ENCODE peak calls at places on chromosomes 11 and 22, in ten cellular contexts. One of them, this sample, is unnamed. For H3K9me3, the result is how much of the 10 kb centered on the place peaks cover.

GRCh38 chr11:59899532-59899931 is 20.9 kb downstream of the OOSP3 start:
- DNase-seq in ovary: no peak
- DNase-seq in transverse colon: no peak
- DNase-seq in right cardiac atrium: no peak
- DNase-seq in kidney: no peak
- DNase-seq in naive thymus-derived CD4-positive, alpha-beta T cell: no peak
- DNase-seq in mesenchymal stem cell: peak
- DNase-seq in body of pancreas: no peak
- DNase-seq in CD4-positive, alpha-beta T cell: no peak
- DNase-seq in gastrocnemius medialis: no peak
- DNase-seq in this sample: no peak

GRCh38 chr22:31818481-31819392 is 64.9 kb downstream of the DEPDC5 start:
- DNase-seq in ovary: no peak
- DNase-seq in transverse colon: no peak
- DNase-seq in right cardiac atrium: no peak
- DNase-seq in kidney: no peak
- DNase-seq in naive thymus-derived CD4-positive, alpha-beta T cell: no peak
- DNase-seq in mesenchymal stem cell: no peak
- DNase-seq in body of pancreas: no peak
- DNase-seq in CD4-positive, alpha-beta T cell: no peak
- DNase-seq in gastrocnemius medialis: no peak
- DNase-seq in this sample: no peak

GRCh38 chr11:134837166-134837886 is 425.3 kb upstream of the B3GAT1 start:
- DNase-seq in ovary: no peak
- DNase-seq in transverse colon: no peak
- DNase-seq in right cardiac atrium: no peak
- DNase-seq in kidney: no peak
- DNase-seq in naive thymus-derived CD4-positive, alpha-beta T cell: no peak
- DNase-seq in mesenchymal stem cell: no peak
- DNase-seq in body of pancreas: no peak
- DNase-seq in CD4-positive, alpha-beta T cell: no peak
- DNase-seq in gastrocnemius medialis: no peak
- DNase-seq in this sample: no peak

GRCh38 chr22:49677495-49677889 is 150.2 kb downstream of the BRD1 start:
- DNase-seq in ovary: no peak
- DNase-seq in transverse colon: no peak
- DNase-seq in right cardiac atrium: no peak
- DNase-seq in kidney: peak
- DNase-seq in naive thymus-derived CD4-positive, alpha-beta T cell: no peak
- DNase-seq in mesenchymal stem cell: no peak
- DNase-seq in body of pancreas: no peak
- DNase-seq in CD4-positive, alpha-beta T cell: no peak
- DNase-seq in gastrocnemius medialis: no peak
- DNase-seq in this sample: no peak

GRCh38 chr11:124793466-124794278 is 6.5 kb downstream of the MSANTD2 start:
- DNase-seq in ovary: no peak
- DNase-seq in transverse colon: peak
- DNase-seq in right cardiac atrium: no peak
- DNase-seq in kidney: no peak
- DNase-seq in naive thymus-derived CD4-positive, alpha-beta T cell: peak
- DNase-seq in mesenchymal stem cell: peak
- DNase-seq in body of pancreas: peak
- DNase-seq in CD4-positive, alpha-beta T cell: no peak
- DNase-seq in gastrocnemius medialis: no peak
- DNase-seq in this sample: no peak

GRCh38 chr11:117970400-117971024 is 15.7 kb upstream of the IL10RA start:
- DNase-seq in ovary: no peak
- DNase-seq in transverse colon: peak
- DNase-seq in right cardiac atrium: no peak
- DNase-seq in kidney: no peak
- DNase-seq in naive thymus-derived CD4-positive, alpha-beta T cell: no peak
- DNase-seq in mesenchymal stem cell: peak
- DNase-seq in body of pancreas: peak
- DNase-seq in CD4-positive, alpha-beta T cell: no peak
- DNase-seq in gastrocnemius medialis: no peak
- DNase-seq in this sample: no peak

GRCh38 chr11:112852141-112852853 is 108.9 kb upstream of the NCAM1 start:
- DNase-seq in ovary: no peak
- DNase-seq in transverse colon: no peak
- DNase-seq in right cardiac atrium: no peak
- DNase-seq in kidney: no peak
- DNase-seq in naive thymus-derived CD4-positive, alpha-beta T cell: no peak
- DNase-seq in mesenchymal stem cell: no peak
- DNase-seq in body of pancreas: no peak
- DNase-seq in CD4-positive, alpha-beta T cell: no peak
- DNase-seq in gastrocnemius medialis: no peak
- DNase-seq in this sample: no peak

GRCh38 chr22:49483281-49483905 is 344.3 kb downstream of the BRD1 start:
- DNase-seq in ovary: no peak
- DNase-seq in transverse colon: no peak
- DNase-seq in right cardiac atrium: no peak
- DNase-seq in kidney: no peak
- DNase-seq in naive thymus-derived CD4-positive, alpha-beta T cell: no peak
- DNase-seq in mesenchymal stem cell: no peak
- DNase-seq in body of pancreas: no peak
- DNase-seq in CD4-positive, alpha-beta T cell: no peak
- DNase-seq in gastrocnemius medialis: no peak
- DNase-seq in this sample: no peak

GRCh38 chr22:42754658-42755057 is 34.0 kb upstream of the A4GALT start:
- DNase-seq in ovary: no peak
- DNase-seq in transverse colon: no peak
- DNase-seq in right cardiac atrium: peak
- DNase-seq in kidney: no peak
- DNase-seq in naive thymus-derived CD4-positive, alpha-beta T cell: no peak
- DNase-seq in mesenchymal stem cell: no peak
- DNase-seq in body of pancreas: peak
- DNase-seq in CD4-positive, alpha-beta T cell: no peak
- DNase-seq in gastrocnemius medialis: no peak
- DNase-seq in this sample: no peak

GRCh38 chr22:47553436-47553835 is 791.0 kb downstream of the TBC1D22A start:
- DNase-seq in ovary: no peak
- DNase-seq in transverse colon: no peak
- DNase-seq in right cardiac atrium: no peak
- DNase-seq in kidney: no peak
- DNase-seq in naive thymus-derived CD4-positive, alpha-beta T cell: no peak
- DNase-seq in mesenchymal stem cell: no peak
- DNase-seq in body of pancreas: no peak
- DNase-seq in CD4-positive, alpha-beta T cell: no peak
- DNase-seq in gastrocnemius medialis: no peak
- DNase-seq in this sample: no peak
- H3K9me3 ChIP-seq in ovary: under half
- H3K9me3 ChIP-seq in transverse colon: under half
- H3K9me3 ChIP-seq in right cardiac atrium: under half
- H3K9me3 ChIP-seq in kidney: under half
- H3K9me3 ChIP-seq in naive thymus-derived CD4-positive, alpha-beta T cell: under half
- H3K9me3 ChIP-seq in mesenchymal stem cell: under half
- H3K9me3 ChIP-seq in body of pancreas: under half
- H3K9me3 ChIP-seq in CD4-positive, alpha-beta T cell: under half
- H3K9me3 ChIP-seq in gastrocnemius medialis: under half
- H3K9me3 ChIP-seq in this sample: under half

DNA sequence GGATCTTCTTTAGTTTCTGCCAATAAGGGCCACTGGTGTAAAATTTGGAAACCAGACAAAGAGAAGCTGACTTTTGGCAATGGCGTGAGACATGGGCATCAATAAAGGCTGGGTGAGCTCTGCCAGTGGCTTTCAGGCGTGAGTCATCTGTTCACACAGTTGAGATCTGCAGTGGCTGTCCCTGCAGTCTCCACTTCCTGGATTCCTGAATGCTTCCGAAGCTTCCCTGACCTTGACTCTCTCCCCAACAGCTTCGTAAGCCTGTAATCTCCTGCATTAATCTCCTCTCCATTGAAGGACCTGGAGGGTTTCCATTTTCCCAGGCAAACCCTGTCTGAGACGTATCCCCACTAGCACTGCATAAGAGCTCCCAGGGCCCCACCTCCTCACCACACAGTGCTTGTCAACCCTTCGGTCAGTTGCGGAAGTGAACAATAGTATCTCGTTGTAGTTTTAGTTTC is 574.7 kb downstream of the TBC1D22A start:
- DNase-seq in ovary: peak
- DNase-seq in transverse colon: peak
- DNase-seq in right cardiac atrium: no peak
- DNase-seq in kidney: no peak
- DNase-seq in naive thymus-derived CD4-positive, alpha-beta T cell: no peak
- DNase-seq in mesenchymal stem cell: no peak
- DNase-seq in body of pancreas: peak
- DNase-seq in CD4-positive, alpha-beta T cell: no peak
- DNase-seq in gastrocnemius medialis: no peak
- DNase-seq in this sample: no peak
- H3K9me3 ChIP-seq in ovary: under half
- H3K9me3 ChIP-seq in transverse colon: under half
- H3K9me3 ChIP-seq in right cardiac atrium: under half
- H3K9me3 ChIP-seq in kidney: under half
- H3K9me3 ChIP-seq in naive thymus-derived CD4-positive, alpha-beta T cell: under half
- H3K9me3 ChIP-seq in mesenchymal stem cell: under half
- H3K9me3 ChIP-seq in body of pancreas: under half
- H3K9me3 ChIP-seq in CD4-positive, alpha-beta T cell: under half
- H3K9me3 ChIP-seq in gastrocnemius medialis: under half
- H3K9me3 ChIP-seq in this sample: under half

GRCh38 chr11:2647953-2648352 is 51.8 kb downstream of the KCNQ1OT1 start:
- DNase-seq in ovary: no peak
- DNase-seq in transverse colon: no peak
- DNase-seq in right cardiac atrium: no peak
- DNase-seq in kidney: no peak
- DNase-seq in naive thymus-derived CD4-positive, alpha-beta T cell: no peak
- DNase-seq in mesenchymal stem cell: no peak
- DNase-seq in body of pancreas: no peak
- DNase-seq in CD4-positive, alpha-beta T cell: no peak
- DNase-seq in gastrocnemius medialis: no peak
- DNase-seq in this sample: no peak

GRCh38 chr11:2650343-2650867 is 49.4 kb downstream of the KCNQ1OT1 start:
- DNase-seq in ovary: no peak
- DNase-seq in transverse colon: no peak
- DNase-seq in right cardiac atrium: no peak
- DNase-seq in kidney: no peak
- DNase-seq in naive thymus-derived CD4-positive, alpha-beta T cell: no peak
- DNase-seq in mesenchymal stem cell: no peak
- DNase-seq in body of pancreas: no peak
- DNase-seq in CD4-positive, alpha-beta T cell: no peak
- DNase-seq in gastrocnemius medialis: no peak
- DNase-seq in this sample: no peak

GRCh38 chr11:2651826-2652237 is 48.0 kb downstream of the KCNQ1OT1 start:
- DNase-seq in ovary: peak
- DNase-seq in transverse colon: no peak
- DNase-seq in right cardiac atrium: peak
- DNase-seq in kidney: peak
- DNase-seq in naive thymus-derived CD4-positive, alpha-beta T cell: no peak
- DNase-seq in mesenchymal stem cell: no peak
- DNase-seq in body of pancreas: no peak
- DNase-seq in CD4-positive, alpha-beta T cell: no peak
- DNase-seq in gastrocnemius medialis: no peak
- DNase-seq in this sample: no peak

GRCh38 chr11:2651054-2651617 is 48.7 kb downstream of the KCNQ1OT1 start:
- DNase-seq in ovary: no peak
- DNase-seq in transverse colon: no peak
- DNase-seq in right cardiac atrium: no peak
- DNase-seq in kidney: no peak
- DNase-seq in naive thymus-derived CD4-positive, alpha-beta T cell: no peak
- DNase-seq in mesenchymal stem cell: no peak
- DNase-seq in body of pancreas: no peak
- DNase-seq in CD4-positive, alpha-beta T cell: no peak
- DNase-seq in gastrocnemius medialis: no peak
- DNase-seq in this sample: no peak

DNA sequence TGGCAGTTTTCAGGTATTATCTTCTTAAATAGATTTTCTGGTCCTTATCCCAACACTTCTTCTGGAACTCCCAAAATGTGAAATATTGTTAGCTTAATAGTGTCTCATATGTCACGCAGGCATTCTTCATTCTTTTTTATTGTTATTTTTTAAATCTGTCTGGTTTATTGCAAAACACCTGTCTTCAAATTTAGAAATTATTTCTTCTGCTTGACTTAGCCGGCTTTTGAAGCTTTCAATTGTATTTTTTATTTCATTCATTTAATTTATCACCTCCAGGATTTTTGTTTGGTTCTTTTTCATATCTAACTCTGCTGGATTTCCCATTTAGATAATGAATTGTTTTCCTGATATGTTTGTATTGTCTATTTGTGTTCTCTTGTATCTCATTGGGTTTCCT is 49.9 kb downstream of the KCNQ1OT1 start:
- DNase-seq in ovary: no peak
- DNase-seq in transverse colon: no peak
- DNase-seq in right cardiac atrium: no peak
- DNase-seq in kidney: no peak
- DNase-seq in naive thymus-derived CD4-positive, alpha-beta T cell: no peak
- DNase-seq in mesenchymal stem cell: no peak
- DNase-seq in body of pancreas: no peak
- DNase-seq in CD4-positive, alpha-beta T cell: no peak
- DNase-seq in gastrocnemius medialis: no peak
- DNase-seq in this sample: no peak
- H3K9me3 ChIP-seq in ovary: under half
- H3K9me3 ChIP-seq in transverse colon: under half
- H3K9me3 ChIP-seq in right cardiac atrium: under half
- H3K9me3 ChIP-seq in kidney: under half
- H3K9me3 ChIP-seq in naive thymus-derived CD4-positive, alpha-beta T cell: under half
- H3K9me3 ChIP-seq in mesenchymal stem cell: half or more
- H3K9me3 ChIP-seq in body of pancreas: under half
- H3K9me3 ChIP-seq in CD4-positive, alpha-beta T cell: half or more
- H3K9me3 ChIP-seq in gastrocnemius medialis: under half
- H3K9me3 ChIP-seq in this sample: under half

GRCh38 chr11:19631657-19632325 is 80.8 kb upstream of the NAV2 start:
- DNase-seq in ovary: no peak
- DNase-seq in transverse colon: no peak
- DNase-seq in right cardiac atrium: no peak
- DNase-seq in kidney: no peak
- DNase-seq in naive thymus-derived CD4-positive, alpha-beta T cell: no peak
- DNase-seq in mesenchymal stem cell: no peak
- DNase-seq in body of pancreas: no peak
- DNase-seq in CD4-positive, alpha-beta T cell: no peak
- DNase-seq in gastrocnemius medialis: no peak
- DNase-seq in this sample: no peak

GRCh38 chr11:19635332-19635731 is 77.3 kb upstream of the NAV2 start:
- DNase-seq in ovary: no peak
- DNase-seq in transverse colon: no peak
- DNase-seq in right cardiac atrium: no peak
- DNase-seq in kidney: no peak
- DNase-seq in naive thymus-derived CD4-positive, alpha-beta T cell: no peak
- DNase-seq in mesenchymal stem cell: no peak
- DNase-seq in body of pancreas: no peak
- DNase-seq in CD4-positive, alpha-beta T cell: no peak
- DNase-seq in gastrocnemius medialis: no peak
- DNase-seq in this sample: no peak

GRCh38 chr11:19628018-19628417 is 84.6 kb upstream of the NAV2 start:
- DNase-seq in ovary: peak
- DNase-seq in transverse colon: peak
- DNase-seq in right cardiac atrium: peak
- DNase-seq in kidney: peak
- DNase-seq in naive thymus-derived CD4-positive, alpha-beta T cell: no peak
- DNase-seq in mesenchymal stem cell: no peak
- DNase-seq in body of pancreas: peak
- DNase-seq in CD4-positive, alpha-beta T cell: no peak
- DNase-seq in gastrocnemius medialis: peak
- DNase-seq in this sample: peak

GRCh38 chr11:19633276-19633675 is 79.4 kb upstream of the NAV2 start:
- DNase-seq in ovary: peak
- DNase-seq in transverse colon: peak
- DNase-seq in right cardiac atrium: peak
- DNase-seq in kidney: no peak
- DNase-seq in naive thymus-derived CD4-positive, alpha-beta T cell: no peak
- DNase-seq in mesenchymal stem cell: no peak
- DNase-seq in body of pancreas: peak
- DNase-seq in CD4-positive, alpha-beta T cell: no peak
- DNase-seq in gastrocnemius medialis: peak
- DNase-seq in this sample: peak

GRCh38 chr11:19632435-19632834 is 80.2 kb upstream of the NAV2 start:
- DNase-seq in ovary: no peak
- DNase-seq in transverse colon: no peak
- DNase-seq in right cardiac atrium: no peak
- DNase-seq in kidney: no peak
- DNase-seq in naive thymus-derived CD4-positive, alpha-beta T cell: no peak
- DNase-seq in mesenchymal stem cell: peak
- DNase-seq in body of pancreas: no peak
- DNase-seq in CD4-positive, alpha-beta T cell: no peak
- DNase-seq in gastrocnemius medialis: no peak
- DNase-seq in this sample: no peak
- H3K9me3 ChIP-seq in ovary: under half
- H3K9me3 ChIP-seq in transverse colon: under half
- H3K9me3 ChIP-seq in right cardiac atrium: under half
- H3K9me3 ChIP-seq in kidney: under half
- H3K9me3 ChIP-seq in naive thymus-derived CD4-positive, alpha-beta T cell: under half
- H3K9me3 ChIP-seq in mesenchymal stem cell: under half
- H3K9me3 ChIP-seq in body of pancreas: under half
- H3K9me3 ChIP-seq in CD4-positive, alpha-beta T cell: under half
- H3K9me3 ChIP-seq in gastrocnemius medialis: under half
- H3K9me3 ChIP-seq in this sample: under half